ENCODE peak calls at places on chromosome 15, in seven cellular contexts. H is AG08396; T is activated CD4-positive, alpha-beta T cell treated with anti-CD3 and anti-CD28 coated beads, Interleukin-2, amount 50 U/mL, for 48 hours; X is NCI-H2081 treated with DMSO at 0.1 percent for 48 hours; A is T-helper 22 cell; O is DMS 273 treated with DMSO at 0.1 percent for 48 hours; D is RCC 7860. F is an unnamed sample.
A peak's percentile ranks its signal among the peaks of the same experiment; 100 is the strongest.

GRCh38 chr15:60179786-60180391 is 175.8 kb downstream of the FOXB1 start:
- DNase-seq in H (peak; percentile 36), T (peak; percentile 10), X (no peak), A (no peak), O (no peak), D (peak; percentile 17), F (peak; percentile 24)

GRCh38 chr15:68232937-68233336 is 3.4 kb upstream of the CLN6 start:
- DNase-seq in H (no peak), T (no peak), X (no peak), A (no peak), O (no peak), D (no peak), F (no peak)

GRCh38 chr15:66730168-66731014 is 28.4 kb downstream of the SMAD6 start:
- DNase-seq in H (peak; percentile 53), T (no peak), X (no peak), A (no peak), O (no peak), D (peak; percentile 85), F (no peak)

GRCh38 chr15:52256930-52257733 is 38.5 kb downstream of the MYO5C start:
- DNase-seq in H (no peak), T (no peak), X (no peak), A (no peak), O (peak; percentile 2), D (no peak), F (no peak)

GRCh38 chr15:69451951-69452701 is 492 bp upstream of the RPLP1 start:
- DNase-seq in H (peak; percentile 16), T (no peak), X (no peak), A (no peak), O (no peak), D (peak; percentile 34), F (no peak)

GRCh38 chr15:88482263-88482662 is 14.8 kb downstream of the MRPS11 start:
- DNase-seq in H (no peak), T (no peak), X (no peak), A (no peak), O (no peak), D (no peak), F (no peak)

GRCh38 chr15:53072077-53072476 is 281.9 kb upstream of the ONECUT1 start:
- DNase-seq in H (peak; percentile 8), T (peak; percentile 2), X (no peak), A (no peak), O (peak; percentile 15), D (peak; percentile 75), F (peak; percentile 65)

GRCh38 chr15:60372756-60373155 is 25.0 kb downstream of the ANXA2 start:
- DNase-seq in H (no peak), T (no peak), X (no peak), A (no peak), O (no peak), D (no peak), F (no peak)

GRCh38 chr15:99239545-99240198 is 9.7 kb downstream of the TTC23 start:
- DNase-seq in H (no peak), T (no peak), X (no peak), A (no peak), O (no peak), D (no peak), F (no peak)

GRCh38 chr15:74777769-74778598 is 3.9 kb upstream of the CSK start:
- DNase-seq in H (no peak), T (no peak), X (no peak), A (no peak), O (no peak), D (no peak), F (no peak)